ENCODE peak calls at places on chromosomes 12 and 14, in nine cellular contexts. Z is AG04449, M is SJSA1, U is MV-4-11, L is adrenal gland, D is GM10248, C is hypothalamus, F is nephron progenitor cell, A is psoas muscle. G is an unnamed sample.

GRCh38 chr12:3135522-3136461 is 58.6 kb downstream of the TSPAN9 start:
- DNase-seq in Z (no peak), M (peak; percentile 62), U (peak; percentile 45), L (peak; percentile 39), D (peak; percentile 86), C (no peak), F (peak; percentile 57), A (no peak), G (peak; percentile 41)

GRCh38 chr12:59452746-59453145 is 143.1 kb upstream of the SLC16A7 start:
- DNase-seq in Z (no peak), M (peak; percentile 7), U (no peak), L (no peak), D (no peak), C (no peak), F (no peak), A (no peak), G (no peak)

GRCh38 chr12:38887770-38888169 is 17.6 kb downstream of the CPNE8 start:
- DNase-seq in Z (no peak), M (no peak), U (peak; percentile 3), L (no peak), D (no peak), C (no peak), F (no peak), A (no peak), G (no peak)

GRCh38 chr12:94244165-94245133 is 96.1 kb downstream of the PLXNC1 start:
- DNase-seq in Z (no peak), M (no peak), U (peak; percentile 99), L (no peak), D (peak; percentile 50), C (no peak), F (no peak), A (no peak), G (no peak)

GRCh38 chr14:87698496-87698895 is 294.5 kb downstream of the GALC start:
- DNase-seq in Z (no peak), M (no peak), U (peak; percentile 77), L (no peak), D (no peak), C (no peak), F (no peak), A (no peak), G (no peak)

GRCh38 chr12:5155866-5156265 is 112.2 kb downstream of the KCNA5 start:
- DNase-seq in Z (no peak), M (no peak), U (no peak), L (no peak), D (no peak), C (no peak), F (no peak), A (no peak), G (no peak)

GRCh38 chr14:66649515-66649914 is 141.6 kb downstream of the GPHN start:
- DNase-seq in Z (no peak), M (no peak), U (no peak), L (no peak), D (peak; percentile 17), C (no peak), F (no peak), A (no peak), G (no peak)

GRCh38 chr12:119308743-119309456 is 25.6 kb upstream of the CCDC60 start:
- DNase-seq in Z (no peak), M (no peak), U (no peak), L (no peak), D (no peak), C (no peak), F (peak; percentile 62), A (peak; percentile 63), G (no peak)

GRCh38 chr14:80237142-80237541 is 25.8 kb upstream of the DIO2 start:
- DNase-seq in Z (no peak), M (no peak), U (no peak), L (no peak), D (no peak), C (no peak), F (no peak), A (no peak), G (no peak)

GRCh38 chr12:50214018-50214417 is 46.8 kb upstream of the CERS5 start:
- DNase-seq in Z (no peak), M (no peak), U (no peak), L (no peak), D (no peak), C (no peak), F (no peak), A (no peak), G (no peak)

GRCh38 chr14:49986344-49987014 is 93.6 kb downstream of the ARF6 start:
- DNase-seq in Z (no peak), M (no peak), U (no peak), L (no peak), D (no peak), C (no peak), F (no peak), A (no peak), G (no peak)

GRCh38 chr14:102255401-102256190 is 49.4 kb downstream of the MOK start:
- DNase-seq in Z (no peak), M (no peak), U (no peak), L (no peak), D (no peak), C (no peak), F (no peak), A (no peak), G (no peak)

GRCh38 chr12:32698285-32698684 is 19.2 kb downstream of the DNM1L start:
- DNase-seq in Z (no peak), M (no peak), U (no peak), L (no peak), D (no peak), C (no peak), F (no peak), A (no peak), G (no peak)

GRCh38 chr12:128111951-128112350 is 155.0 kb upstream of the TMEM132C start:
- DNase-seq in Z (no peak), M (no peak), U (no peak), L (peak; percentile 2), D (no peak), C (no peak), F (no peak), A (no peak), G (no peak)

GRCh38 chr12:121145221-121145620 is 12.5 kb downstream of the P2RX7 start:
- DNase-seq in Z (no peak), M (peak; percentile 43), U (peak; percentile 81), L (no peak), D (no peak), C (no peak), F (no peak), A (no peak), G (no peak)

GRCh38 chr12:49549735-49550710 is 11.2 kb downstream of the KCNH3 start:
- DNase-seq in Z (no peak), M (no peak), U (no peak), L (no peak), D (no peak), C (no peak), F (no peak), A (no peak), G (no peak)

GRCh38 chr12:110222433-110222832 is 58.6 kb upstream of the ATP2A2 start:
- DNase-seq in Z (no peak), M (no peak), U (no peak), L (no peak), D (no peak), C (no peak), F (no peak), A (no peak), G (no peak)

GRCh38 chr14:76919811-76920571 is 93.8 kb downstream of the LRRC74A start:
- DNase-seq in Z (no peak), M (peak; percentile 60), U (peak; percentile 48), L (no peak), D (no peak), C (no peak), F (no peak), A (peak; percentile 71), G (no peak)

GRCh38 chr14:91872517-91873470 is 5.5 kb upstream of the TC2N start:
- DNase-seq in Z (no peak), M (no peak), U (peak; percentile 25), L (no peak), D (no peak), C (no peak), F (no peak), A (peak; percentile 81), G (no peak)

GRCh38 chr14:75513911-75514672 is 8.2 kb upstream of the BATF start:
- DNase-seq in Z (no peak), M (no peak), U (no peak), L (no peak), D (peak; percentile 64), C (no peak), F (no peak), A (no peak), G (peak; percentile 29)

GRCh38 chr14:94540031-94540794 is 21.0 kb upstream of the SERPINA4 start:
- DNase-seq in Z (no peak), M (no peak), U (no peak), L (peak; percentile 26), D (no peak), C (no peak), F (no peak), A (no peak), G (no peak)

GRCh38 chr12:125092872-125093680 is 27.8 kb downstream of the AACS start:
- DNase-seq in Z (no peak), M (no peak), U (no peak), L (no peak), D (no peak), C (peak; percentile 21), F (no peak), A (peak; percentile 68), G (no peak)

GRCh38 chr12:62841841-62842240 is 93.1 kb downstream of the PPM1H start:
- DNase-seq in Z (no peak), M (no peak), U (peak; percentile 91), L (no peak), D (no peak), C (no peak), F (no peak), A (no peak), G (no peak)

GRCh38 chr14:88791252-88791621 is 1.5 kb downstream of the EML5 start:
- DNase-seq in Z (no peak), M (no peak), U (no peak), L (no peak), D (no peak), C (no peak), F (no peak), A (no peak), G (no peak)

GRCh38 chr14:37595809-37596595 is 573 bp downstream of the TTC6 start:
- DNase-seq in Z (no peak), M (no peak), U (peak; percentile 82), L (no peak), D (no peak), C (no peak), F (peak; percentile 41), A (no peak), G (no peak)

GRCh38 chr12:64145226-64145625 is 76.9 kb downstream of the KICS2 start:
- DNase-seq in Z (no peak), M (no peak), U (no peak), L (no peak), D (no peak), C (no peak), F (no peak), A (no peak), G (no peak)

G was measured in memory B cell.